ENCODE peak calls at places on chromosomes 11 and 22, in seven cellular contexts. G is A172; F is OCI-LY7; L is putamen; H is T-cell; W is activated CD4-positive, alpha-beta T cell treated with anti-CD3 and anti-CD28 coated beads, Interleukin-2, amount 50 U/mL, for 4 hours; N is HuH-7.5. C is an unnamed sample.

GRCh38 chr22:42138122-42138770 is 7.6 kb upstream of the CYP2D6 start:
- DNase-seq in G (no peak), F (no peak), L (no peak), H (no peak), W (no peak), N (no peak), C (no peak)

GRCh38 chr11:120511116-120511803 is at the start of gene GRIK4:
- DNase-seq in G (peak; percentile 32), F (peak; percentile 81), L (peak; percentile 74), H (peak; percentile 70), W (peak; percentile 66), N (peak; percentile 89), C (peak; percentile 75)

GRCh38 chr22:21837184-21837979 is 30.1 kb downstream of the MAPK1 start:
- DNase-seq in G (peak; percentile 82), F (no peak), L (no peak), H (no peak), W (no peak), N (no peak), C (no peak)

GRCh38 chr22:43042101-43042780 is 27.3 kb upstream of the PACSIN2 start:
- DNase-seq in G (peak; percentile 4), F (no peak), L (no peak), H (no peak), W (no peak), N (no peak), C (no peak)

GRCh38 chr22:38172489-38173155 is 9.0 kb downstream of the PLA2G6 start:
- DNase-seq in G (peak; percentile 44), F (no peak), L (no peak), H (peak; percentile 76), W (no peak), N (no peak), C (peak; percentile 64)

GRCh38 chr11:69094915-69095290 is 46.2 kb downstream of the TPCN2 start:
- DNase-seq in G (no peak), F (no peak), L (no peak), H (no peak), W (no peak), N (no peak), C (no peak)

GRCh38 chr11:57290288-57290687 is 34.5 kb downstream of the TNKS1BP1 start:
- DNase-seq in G (no peak), F (no peak), L (no peak), H (no peak), W (no peak), N (no peak), C (no peak)

GRCh38 chr11:61041755-61042518 is 60.4 kb upstream of the CD5 start:
- DNase-seq in G (peak; percentile 56), F (peak; percentile 76), L (peak; percentile 58), H (peak; percentile 87), W (peak; percentile 77), N (no peak), C (peak; percentile 93)

GRCh38 chr22:44023404-44024287 is 456 bp upstream of the PARVB start:
- DNase-seq in G (no peak), F (no peak), L (no peak), H (peak; percentile 16), W (no peak), N (peak; percentile 39), C (peak; percentile 53)

GRCh38 chr11:1205121-1205986 is 17.5 kb upstream of the MUC5B start:
- DNase-seq in G (no peak), F (no peak), L (no peak), H (no peak), W (no peak), N (no peak), C (no peak)

GRCh38 chr11:119461250-119461963 is 38.4 kb upstream of the THY1 start:
- DNase-seq in G (no peak), F (no peak), L (no peak), H (no peak), W (no peak), N (no peak), C (no peak)

GRCh38 chr22:49555526-49555925 is 272.1 kb downstream of the BRD1 start:
- DNase-seq in G (no peak), F (no peak), L (no peak), H (no peak), W (no peak), N (no peak), C (no peak)